ENCODE peak calls at places on chromosomes 11 and 22, in eight cellular contexts. W is activated CD8-positive, alpha-beta memory T cell treated with anti-CD3 and anti-CD28 coated beads for 4 hours; X is cardiac fibroblast; P is naive thymus-derived CD4-positive, alpha-beta T cell; H is NCI-H446; L is Daoy; K is left cardiac atrium; J is stimulated activated CD4-positive, alpha-beta T cell treated with anti-CD3 and anti-CD28 coated beads, TNF-alpha, amount 100 ng/mL, for 24 hours. G is an unnamed sample.

GRCh38 chr11:11733246-11733763 is 108.5 kb upstream of the USP47 start:
- DNase-seq in W (no peak), H (no peak), L (no peak), X (no peak), K (no peak), J (no peak), P (no peak), G (no peak)

GRCh38 chr22:25172153-25172552 is 27.5 kb upstream of the CRYBB3 start:
- DNase-seq in H (no peak), W (no peak), X (no peak), J (peak; percentile 19), L (no peak), P (peak; percentile 36), K (no peak), G (no peak)

GRCh38 chr11:120385110-120385509 is 48.9 kb downstream of the ARHGEF12 start:
- DNase-seq in L (peak; percentile 31), K (no peak), P (no peak), J (no peak), X (no peak), W (no peak), H (no peak), G (no peak)

GRCh38 chr11:99803501-99803900 is 782.8 kb downstream of the CNTN5 start:
- DNase-seq in X (no peak), W (no peak), H (no peak), P (no peak), L (no peak), J (no peak), K (no peak), G (no peak)

GRCh38 chr11:2741377-2742131 is 41.8 kb upstream of the KCNQ1OT1 start:
- DNase-seq in X (peak; percentile 77), L (peak; percentile 52), W (no peak), K (peak; percentile 27), J (no peak), H (no peak), P (no peak), G (no peak)

GRCh38 chr22:43435851-43436535 is 24.2 kb downstream of the MPPED1 start:
- DNase-seq in P (no peak), K (no peak), L (peak; percentile 59), H (peak; percentile 94), J (no peak), W (no peak), X (no peak), G (peak; percentile 77)

GRCh38 chr11:14339356-14339755 is 19.6 kb downstream of the RRAS2 start:
- DNase-seq in H (no peak), W (no peak), J (no peak), X (no peak), P (no peak), K (no peak), L (no peak), G (no peak)

GRCh38 chr11:30863177-30863576 is 277.0 kb upstream of the MPPED2 start:
- DNase-seq in J (no peak), X (no peak), W (no peak), K (no peak), L (no peak), P (no peak), H (no peak), G (no peak)

GRCh38 chr11:34601085-34601444 is 19.8 kb upstream of the EHF start:
- DNase-seq in H (no peak), X (no peak), W (no peak), P (no peak), K (no peak), J (no peak), L (no peak), G (no peak)

GRCh38 chr11:18727499-18728236 is 1.7 kb upstream of the IGSF22 start:
- DNase-seq in L (peak; percentile 48), W (no peak), H (peak; percentile 54), P (peak; percentile 67), X (peak; percentile 32), J (peak; percentile 46), K (peak; percentile 43), G (peak; percentile 3)

GRCh38 chr11:85902353-85902752 is 47.2 kb downstream of the CCDC83 start:
- DNase-seq in H (no peak), K (no peak), L (no peak), P (no peak), J (no peak), W (no peak), X (no peak), G (no peak)

GRCh38 chr22:22992474-22992873 is 77.8 kb upstream of the GNAZ start:
- DNase-seq in X (no peak), H (no peak), K (no peak), P (no peak), J (no peak), L (no peak), W (no peak), G (no peak)

G was measured in NCI-H1694.